ENCODE peak calls at places on chromosomes 12 and 14, in eight cellular contexts. J, F, B, M, K, S, G and E are unnamed samples.

GRCh38 chr12:109737111-109737510 is 23.5 kb downstream of the FAM222A start:
- DNase-seq in J (no peak), F (no peak), B (no peak), M (no peak), K (no peak), S (no peak), G (no peak), E (no peak)

GRCh38 chr14:24861083-24861630 is 188.8 kb downstream of the STXBP6 start:
- DNase-seq in J (no peak), F (no peak), B (no peak), M (peak; percentile 50), K (peak; percentile 57), S (peak; percentile 52), G (peak; percentile 37), E (no peak)

GRCh38 chr12:50862316-50862715 is 19.6 kb downstream of the TMPRSS12 start:
- DNase-seq in J (no peak), F (no peak), B (no peak), M (peak; percentile 84), K (peak; percentile 64), S (peak; percentile 73), G (peak; percentile 61), E (no peak)

GRCh38 chr12:40971911-40972310 is 216.2 kb upstream of the PDZRN4 start:
- DNase-seq in J (no peak), F (no peak), B (no peak), M (no peak), K (no peak), S (no peak), G (no peak), E (no peak)

GRCh38 chr14:60643443-60644402 is 5.6 kb downstream of the SIX1 start:
- DNase-seq in J (no peak), F (no peak), B (no peak), M (no peak), K (no peak), S (peak; percentile 27), G (no peak), E (no peak)

GRCh38 chr12:10030446-10030845 is at the start of gene CLEC9A:
- DNase-seq in J (peak; percentile 48), F (no peak), B (no peak), M (no peak), K (no peak), S (no peak), G (no peak), E (no peak)

GRCh38 chr12:107477018-107477417 is 208.6 kb upstream of the PWP1 start:
- DNase-seq in J (no peak), F (no peak), B (no peak), M (no peak), K (no peak), S (no peak), G (no peak), E (no peak)

GRCh38 chr14:99884834-99885648 is 91.8 kb downstream of the EML1 start:
- DNase-seq in J (no peak), F (no peak), B (no peak), M (peak; percentile 84), K (peak; percentile 69), S (peak; percentile 65), G (peak; percentile 83), E (no peak)

GRCh38 chr12:12560587-12561304 is 1.9 kb downstream of the DUSP16 start:
- DNase-seq in J (no peak), F (no peak), B (peak; percentile 74), M (peak; percentile 65), K (peak; percentile 83), S (peak; percentile 93), G (peak; percentile 72), E (no peak)

DNA sequence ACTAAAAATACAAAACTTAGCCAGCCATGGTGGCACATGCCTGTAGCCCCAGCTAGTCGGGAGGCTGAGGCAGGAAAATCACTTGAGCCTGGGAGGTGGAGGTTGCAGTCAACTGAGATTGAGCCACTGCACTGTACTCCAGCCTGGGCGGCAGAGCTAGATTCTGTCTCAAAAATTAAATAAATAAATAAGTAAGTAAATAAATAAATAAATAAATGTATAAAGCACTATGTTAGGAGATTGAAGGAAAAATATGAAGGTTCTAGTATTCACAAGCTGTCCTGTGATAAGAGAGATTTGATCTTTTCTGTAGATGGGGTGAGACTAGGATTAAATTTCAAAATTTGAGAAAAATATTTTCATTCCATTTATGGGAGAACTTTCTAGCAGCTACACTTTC is 5.7 kb downstream of the DNAJC22 start:
- DNase-seq in J (no peak), F (no peak), B (no peak), M (no peak), K (no peak), S (no peak), G (no peak), E (no peak)
- TF ChIP-seq CTCF in J (no peak), F (no peak), B (no peak), M (no peak), K (no peak), S (no peak), G (no peak), E (no peak)

GRCh38 chr12:6603095-6603567 is 4.0 kb downstream of the CHD4 start:
- DNase-seq in J (no peak), F (no peak), B (peak; percentile 29), M (peak; percentile 34), K (no peak), S (no peak), G (peak; percentile 48), E (no peak)
- H3K4me3 ChIP-seq in J (no peak overlapping the region), F (peak overlapping the region; percentile 95), B (no peak overlapping the region), M (peak overlapping the region; percentile 41), K (no peak overlapping the region), S (no peak overlapping the region), G (peak overlapping the region; percentile 34), E (peak overlapping the region; percentile 73)

GRCh38 chr12:128190614-128191013 is 76.4 kb upstream of the TMEM132C start:
- DNase-seq in J (no peak), F (no peak), B (no peak), M (no peak), K (no peak), S (no peak), G (no peak), E (no peak)
- TF ChIP-seq CTCF in J (no peak), F (no peak), B (no peak), M (no peak), K (no peak), S (no peak), G (no peak), E (no peak)

GRCh38 chr12:65871865-65872645 is 47.8 kb downstream of the HMGA2 start:
- DNase-seq in J (no peak), F (no peak), B (no peak), M (no peak), K (no peak), S (no peak), G (no peak), E (no peak)

GRCh38 chr12:65868878-65869277 is 44.6 kb downstream of the HMGA2 start:
- DNase-seq in J (no peak), F (no peak), B (no peak), M (no peak), K (no peak), S (no peak), G (no peak), E (no peak)

GRCh38 chr12:65867428-65867827 is 43.1 kb downstream of the HMGA2 start:
- DNase-seq in J (no peak), F (no peak), B (no peak), M (peak; percentile 93), K (no peak), S (peak; percentile 96), G (peak; percentile 89), E (no peak)

DNA sequence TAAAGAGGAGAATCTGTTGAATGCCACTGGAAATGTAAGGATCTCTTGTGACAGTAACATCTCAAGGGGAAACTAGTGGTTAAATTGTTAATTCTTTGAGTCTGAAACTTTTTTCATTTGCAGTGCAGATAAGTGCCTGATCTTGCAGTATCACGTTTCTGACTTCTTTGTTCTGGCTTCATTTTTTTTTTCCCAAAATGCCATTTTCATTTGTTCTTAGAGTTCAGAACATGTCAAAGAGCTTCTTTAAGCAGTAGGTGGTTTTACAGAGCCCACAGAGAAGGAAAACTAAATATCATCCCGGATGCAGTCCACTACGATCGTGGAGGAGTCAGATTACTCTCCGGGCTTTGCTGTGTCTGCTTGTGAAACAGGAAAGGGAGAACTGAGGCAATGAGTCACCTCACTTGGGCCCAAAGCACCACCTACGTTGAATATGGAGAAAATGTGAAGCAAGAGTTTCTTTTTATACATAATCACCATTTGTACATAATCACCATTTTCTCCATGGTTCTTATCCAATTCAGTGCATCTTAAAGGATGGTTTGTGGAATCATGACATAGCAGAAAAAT is 43.9 kb downstream of the HMGA2 start:
- DNase-seq in J (no peak), F (no peak), B (no peak), M (peak; percentile 94), K (no peak), S (peak; percentile 93), G (peak; percentile 98), E (no peak)
- H3K4me3 ChIP-seq in J (no peak overlapping the region), F (no peak overlapping the region), B (no peak overlapping the region), M (peak overlapping the region; percentile 28), K (no peak overlapping the region), S (no peak overlapping the region), G (peak overlapping the region; percentile 6), E (no peak overlapping the region)